ENCODE peak calls at places on chromosomes 4 and X, in six cellular contexts. U, E, J, Y, L and P are unnamed samples.

GRCh38 chr4:86506591-86506990 is 87.5 kb upstream of the PTPN13 start:
- DNase-seq in U (no peak), E (no peak), J (no peak), Y (no peak), L (no peak), P (no peak)

GRCh38 chrX:63884821-63885790 is 100.1 kb upstream of the ARHGEF9 start:
- DNase-seq in U (no peak), E (no peak), J (no peak), Y (no peak), L (no peak), P (no peak)

GRCh38 chr4:100869266-100869665 is 351.4 kb upstream of the EMCN start:
- DNase-seq in U (no peak), E (no peak), J (no peak), Y (no peak), L (no peak), P (no peak)

GRCh38 chrX:133437356-133437755 is 22.1 kb upstream of the GPC4 start:
- DNase-seq in U (no peak), E (no peak), J (no peak), Y (no peak), L (no peak), P (no peak)

GRCh38 chrX:13482764-13483552 is 86.4 kb upstream of the EGFL6 start:
- DNase-seq in U (no peak), E (no peak), J (no peak), Y (no peak), L (no peak), P (peak)

GRCh38 chr4:127997534-127998388 is 32.6 kb downstream of the ABHD18 start:
- DNase-seq in U (peak), E (no peak), J (peak), Y (peak), L (peak), P (peak)

GRCh38 chr4:125801373-125801772 is 486.6 kb downstream of the FAT4 start:
- DNase-seq in U (peak), E (no peak), J (peak), Y (no peak), L (no peak), P (no peak)

GRCh38 chr4:8185280-8185679 is 13.8 kb upstream of the SH3TC1 start:
- DNase-seq in U (peak), E (no peak), J (peak), Y (no peak), L (no peak), P (peak)

GRCh38 chr4:89410687-89411086 is 103.1 kb upstream of the GPRIN3 start:
- DNase-seq in U (no peak), E (no peak), J (peak), Y (no peak), L (no peak), P (peak)

GRCh38 chr4:77773101-77773500 is 46.1 kb downstream of the CNOT6L start:
- DNase-seq in U (peak), E (no peak), J (peak), Y (no peak), L (no peak), P (peak)

GRCh38 chr4:5839751-5840674 is 52.9 kb downstream of the CRMP1 start:
- DNase-seq in U (peak), E (no peak), J (no peak), Y (no peak), L (no peak), P (peak)

GRCh38 chrX:31036895-31037294 is 34.9 kb downstream of the FTHL17 start:
- DNase-seq in U (peak), E (no peak), J (peak), Y (peak), L (no peak), P (peak)

GRCh38 chrX:108763559-108763958 is 27.2 kb upstream of the IRS4 start:
- DNase-seq in U (no peak), E (no peak), J (no peak), Y (no peak), L (no peak), P (no peak)

GRCh38 chr4:83114576-83114975 is at the start of gene PLAC8:
- DNase-seq in U (no peak), E (no peak), J (no peak), Y (peak), L (peak), P (no peak)

GRCh38 chr4:140242357-140243284 is 88.6 kb upstream of the MAML3 start:
- DNase-seq in U (no peak), E (no peak), J (no peak), Y (no peak), L (no peak), P (no peak)

GRCh38 chr4:184765473-184766346 is 31.8 kb upstream of the CENPU start:
- DNase-seq in U (no peak), E (no peak), J (no peak), Y (no peak), L (no peak), P (no peak)

GRCh38 chr4:71978192-71978845 is 53.5 kb upstream of the NPFFR2 start:
- DNase-seq in U (no peak), E (no peak), J (peak), Y (no peak), L (no peak), P (no peak)

GRCh38 chr4:5970381-5971076 is 47.7 kb downstream of the C4orf50 start:
- DNase-seq in U (no peak), E (no peak), J (no peak), Y (no peak), L (no peak), P (no peak)

GRCh38 chr4:177612684-177613083 is 170.4 kb upstream of the AGA start:
- DNase-seq in U (peak), E (no peak), J (no peak), Y (no peak), L (no peak), P (no peak)

GRCh38 chrX:9873952-9874351 is 87.7 kb downstream of the SHROOM2 start:
- DNase-seq in U (peak), E (no peak), J (peak), Y (peak), L (no peak), P (peak)

GRCh38 chr4:115873048-115873447 is 759.6 kb upstream of the NDST4 start:
- DNase-seq in U (no peak), E (no peak), J (no peak), Y (no peak), L (no peak), P (no peak)

GRCh38 chr4:147910315-147910714 is 178.4 kb downstream of the ARHGAP10 start:
- DNase-seq in U (no peak), E (no peak), J (no peak), Y (no peak), L (no peak), P (no peak)

GRCh38 chr4:73583661-73584060 is 36.6 kb downstream of the RASSF6 start:
- DNase-seq in U (no peak), E (no peak), J (no peak), Y (no peak), L (no peak), P (no peak)

GRCh38 chr4:5894266-5894665 is 1.4 kb upstream of the CRMP1 start:
- DNase-seq in U (no peak), E (no peak), J (no peak), Y (no peak), L (no peak), P (no peak)

GRCh38 chr4:78971326-78971725 is 32.1 kb upstream of the PAQR3 start:
- DNase-seq in U (no peak), E (no peak), J (peak), Y (no peak), L (no peak), P (peak)

GRCh38 chr4:973431-974397 is at the start of gene DGKQ:
- DNase-seq in U (peak), E (no peak), J (peak), Y (no peak), L (no peak), P (peak)

GRCh38 chr4:185036019-185036418 is 17.7 kb downstream of the HELT start:
- DNase-seq in U (no peak), E (no peak), J (no peak), Y (no peak), L (peak), P (no peak)

GRCh38 chr4:118954246-118954645 is 65.6 kb downstream of the SYNPO2 start:
- DNase-seq in U (peak), E (no peak), J (peak), Y (no peak), L (no peak), P (peak)

GRCh38 chr4:121764303-121764701 is 662 bp downstream of the SMIM43 start:
- DNase-seq in U (no peak), E (no peak), J (no peak), Y (no peak), L (no peak), P (no peak)

GRCh38 chrX:45445745-45446412 is 245.2 kb upstream of the DIPK2B start:
- DNase-seq in U (peak), E (no peak), J (peak), Y (no peak), L (no peak), P (peak)

GRCh38 chr4:828641-829271 is 2.8 kb upstream of the CPLX1 start:
- DNase-seq in U (no peak), E (no peak), J (no peak), Y (no peak), L (no peak), P (peak)

GRCh38 chr4:102529977-102530376 is 28.8 kb downstream of the NFKB1 start:
- DNase-seq in U (no peak), E (no peak), J (no peak), Y (no peak), L (no peak), P (no peak)
- H3K4me3 ChIP-seq in U (no peak), E (no peak), J (no peak), Y (no peak), L (no peak), P (no peak)

DNA sequence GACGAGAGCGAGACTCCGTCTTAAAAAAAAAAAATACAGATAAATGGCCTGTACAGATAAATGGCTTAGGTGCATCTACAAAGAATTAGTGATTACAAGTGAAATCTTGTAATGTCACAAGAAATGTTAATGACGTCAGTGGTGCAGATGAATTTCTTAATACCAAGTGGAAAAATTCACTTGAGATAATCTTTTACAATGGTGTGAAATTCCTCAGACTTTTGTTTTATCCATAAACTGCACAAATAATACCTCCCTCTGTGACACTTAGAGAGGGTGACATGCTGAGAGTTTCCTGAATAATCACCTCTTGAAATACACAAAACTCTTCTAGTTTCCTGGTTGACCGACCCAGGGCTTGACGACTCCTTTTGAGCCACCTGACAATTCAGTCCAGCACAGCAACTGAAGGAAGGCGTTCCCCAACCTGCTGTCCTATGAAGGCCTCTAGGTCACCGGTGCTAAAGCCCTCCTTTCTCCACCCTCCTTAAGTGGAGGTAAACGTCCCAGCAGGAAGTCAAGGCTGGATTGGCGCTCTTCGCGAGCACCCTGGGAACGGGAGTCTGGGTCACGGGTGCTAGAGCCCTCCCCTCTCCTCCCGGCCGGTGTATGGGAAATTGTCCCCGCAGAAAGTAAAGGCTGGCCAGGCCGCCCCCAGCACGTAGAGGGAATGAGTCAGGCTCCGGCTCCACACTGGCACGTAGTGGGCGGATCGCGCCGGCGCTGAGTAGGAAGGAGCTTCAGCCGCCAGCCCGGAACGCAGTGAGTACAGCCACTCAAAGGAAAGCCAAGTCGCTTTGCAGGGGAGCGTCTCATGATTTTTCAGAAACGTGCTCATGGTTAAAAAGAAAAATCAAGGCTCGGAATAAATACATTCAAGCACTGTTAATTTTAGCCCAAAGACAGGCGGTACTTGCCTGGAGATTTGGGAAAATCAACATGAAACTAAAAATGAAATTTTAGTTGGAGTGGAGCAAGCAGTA is at the start of gene TMEM144:
- DNase-seq in U (peak), E (peak), J (peak), Y (peak), L (no peak), P (peak)
- H3K9ac ChIP-seq in U (peak), E (no peak), J (peak), Y (peak), L (peak), P (peak)

DNA sequence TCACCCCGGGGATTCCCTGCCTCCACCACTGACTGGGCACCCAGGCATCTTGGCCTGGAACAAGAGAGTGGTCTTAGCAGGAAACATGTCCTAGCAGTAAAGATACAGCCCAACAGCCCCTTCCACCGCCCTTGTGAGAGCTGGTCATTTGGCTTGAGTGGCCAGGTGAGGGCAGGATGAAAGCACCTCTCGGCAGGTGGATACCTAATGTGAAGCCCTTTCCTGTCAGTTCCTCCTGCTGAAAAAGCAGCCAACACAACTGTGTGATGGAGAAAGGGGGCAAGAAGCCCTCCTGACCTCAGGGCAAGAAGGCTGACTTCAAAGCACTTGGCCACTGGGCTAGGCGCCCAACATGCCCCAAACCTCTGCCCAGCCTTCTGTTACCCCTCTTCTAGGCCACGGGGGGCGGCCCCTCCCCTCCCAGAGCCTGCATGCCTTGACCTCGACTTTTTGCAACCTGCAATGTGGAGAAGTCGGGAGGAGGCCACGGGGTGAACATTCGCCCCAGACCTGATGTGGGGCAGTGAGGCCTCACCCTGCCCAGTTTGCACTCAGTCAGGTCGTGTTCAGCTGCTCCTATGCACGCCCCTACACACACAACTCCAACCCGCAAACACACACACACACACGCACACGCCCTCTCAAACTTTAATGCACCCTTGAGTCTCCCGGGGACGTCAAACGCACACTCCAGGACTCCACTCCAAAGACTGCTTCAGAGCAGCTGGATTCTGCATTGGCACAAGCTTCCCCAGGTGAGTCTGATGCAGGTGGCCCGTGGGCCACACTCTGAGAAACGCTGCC is 1.1 kb downstream of the LGI2 start:
- DNase-seq in U (no peak), E (no peak), J (no peak), Y (peak), L (no peak), P (no peak)
- H3K4me3 ChIP-seq in U (no peak), E (peak), J (peak), Y (peak), L (no peak), P (peak)

GRCh38 chr4:143362392-143363046 is 25.8 kb downstream of the GAB1 start:
- DNase-seq in U (no peak), E (no peak), J (no peak), Y (no peak), L (no peak), P (no peak)

GRCh38 chr4:143358923-143359694 is 22.4 kb downstream of the GAB1 start:
- DNase-seq in U (peak), E (no peak), J (no peak), Y (peak), L (no peak), P (peak)

GRCh38 chr4:143359794-143360193 is 23.1 kb downstream of the GAB1 start:
- DNase-seq in U (no peak), E (no peak), J (no peak), Y (no peak), L (no peak), P (no peak)

GRCh38 chr4:143358419-143358818 is 21.7 kb downstream of the GAB1 start:
- DNase-seq in U (no peak), E (no peak), J (no peak), Y (peak), L (no peak), P (no peak)

GRCh38 chr4:143360838-143361237 is 24.2 kb downstream of the GAB1 start:
- DNase-seq in U (no peak), E (no peak), J (peak), Y (no peak), L (no peak), P (peak)
- H3K9ac ChIP-seq in U (no peak), E (no peak), J (no peak), Y (peak), L (no peak), P (peak)

GRCh38 chr4:102503831-102504786 is 3.0 kb downstream of the NFKB1 start:
- DNase-seq in U (no peak), E (no peak), J (no peak), Y (no peak), L (no peak), P (no peak)

GRCh38 chr4:102504941-102505340 is 3.8 kb downstream of the NFKB1 start:
- DNase-seq in U (no peak), E (no peak), J (no peak), Y (no peak), L (no peak), P (no peak)

GRCh38 chr4:102503301-102503746 is 2.2 kb downstream of the NFKB1 start:
- DNase-seq in U (no peak), E (no peak), J (peak), Y (peak), L (no peak), P (no peak)

GRCh38 chr4:102506523-102506922 is 5.4 kb downstream of the NFKB1 start:
- DNase-seq in U (no peak), E (no peak), J (no peak), Y (no peak), L (no peak), P (no peak)

DNA sequence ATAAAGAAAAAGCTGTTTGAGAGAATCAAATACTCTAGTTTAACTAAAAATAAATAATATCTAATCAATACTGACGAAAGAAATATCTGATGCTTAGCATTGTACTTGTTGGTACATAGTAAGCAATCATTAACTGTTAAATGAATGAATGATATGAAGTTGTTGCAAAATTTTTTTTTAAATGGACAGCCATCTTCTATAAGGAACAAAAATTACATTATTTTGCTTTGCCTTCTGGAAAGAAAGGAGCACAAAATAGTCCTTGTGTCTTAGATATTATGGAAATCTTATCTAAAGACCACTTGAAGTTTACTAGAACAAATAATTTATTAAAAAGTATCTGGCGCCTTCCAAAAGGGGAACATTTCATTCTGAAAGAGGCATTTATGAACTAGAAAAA is 4.5 kb downstream of the NFKB1 start:
- DNase-seq in U (no peak), E (no peak), J (no peak), Y (no peak), L (no peak), P (no peak)
- H3K4me3 ChIP-seq in U (no peak), E (no peak), J (no peak), Y (no peak), L (peak), P (no peak)

DNA sequence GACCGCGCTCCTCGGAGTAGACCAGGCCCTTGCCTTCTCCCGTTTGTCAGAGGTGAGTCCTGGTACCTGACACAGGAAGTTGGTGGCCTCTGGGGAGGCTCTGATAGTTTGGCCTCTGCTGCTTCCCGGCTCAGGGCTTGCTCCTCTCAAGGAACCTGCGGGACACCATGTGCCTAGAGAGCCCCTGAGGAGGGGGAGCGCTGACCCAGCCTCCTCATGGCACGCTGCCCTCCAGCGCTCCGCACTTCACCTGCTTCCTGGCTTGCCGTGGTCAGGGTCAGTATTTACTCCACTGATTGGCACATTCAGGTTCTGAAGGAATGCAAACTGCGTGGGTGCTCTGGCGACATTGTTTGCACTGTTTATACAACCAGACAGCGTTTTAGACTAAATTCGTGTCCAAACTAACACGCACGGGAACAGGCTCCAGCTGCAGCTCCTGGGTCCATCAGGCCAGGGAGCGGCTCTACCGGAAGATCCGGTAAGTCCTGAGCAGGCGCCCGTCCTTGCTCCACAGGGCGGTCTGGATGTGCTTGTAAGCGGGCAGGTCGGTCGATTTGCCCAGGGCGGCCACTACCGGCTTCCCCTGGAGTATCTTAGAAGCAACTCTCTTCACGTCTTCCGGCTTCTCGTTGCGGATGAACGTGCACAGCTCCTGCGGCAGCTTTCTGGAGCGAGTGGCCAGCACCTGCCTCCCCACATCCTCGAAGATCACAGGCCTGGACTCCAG is 121.6 kb upstream of the GRID2 start:
- DNase-seq in U (no peak), E (no peak), J (no peak), Y (no peak), L (no peak), P (no peak)
- H3K9ac ChIP-seq in U (no peak), E (no peak), J (no peak), Y (no peak), L (no peak), P (no peak)

GRCh38 chrX:53074987-53075386 is 7.2 kb upstream of the TSPYL2 start:
- DNase-seq in U (no peak), E (no peak), J (no peak), Y (no peak), L (no peak), P (no peak)

GRCh38 chrX:53071064-53071463 is 11.1 kb upstream of the TSPYL2 start:
- DNase-seq in U (no peak), E (no peak), J (no peak), Y (no peak), L (no peak), P (no peak)

GRCh38 chrX:53072418-53073114 is 9.6 kb upstream of the TSPYL2 start:
- DNase-seq in U (no peak), E (no peak), J (no peak), Y (no peak), L (no peak), P (no peak)

GRCh38 chrX:53073115-53073581 is 9.0 kb upstream of the TSPYL2 start:
- DNase-seq in U (no peak), E (no peak), J (no peak), Y (no peak), L (no peak), P (no peak)

GRCh38 chrX:53071604-53072417 is 10.4 kb upstream of the TSPYL2 start:
- DNase-seq in U (peak), E (no peak), J (peak), Y (peak), L (peak), P (peak)
- H3K4me3 ChIP-seq in U (peak), E (peak), J (peak), Y (peak), L (peak), P (no peak)